ENCODE peak calls at places on chromosomes 3 and 15, in five cellular contexts. S is cardiac muscle cell, C is mesendoderm, G is endodermal cell, D is fibroblast of mammary gland. Q is an unnamed sample.

GRCh38 chr15:74611341-74611740 is 4.3 kb upstream of the CLK3 start:
- DNase-seq in S (no peak), C (no peak), G (no peak), D (no peak), Q (no peak)

GRCh38 chr3:41638381-41638780 is 323.5 kb downstream of the ULK4 start:
- DNase-seq in S (no peak), C (no peak), G (no peak), D (peak), Q (no peak)

GRCh38 chr15:100186960-100187359 is 154.8 kb downstream of the ADAMTS17 start:
- DNase-seq in S (no peak), C (no peak), G (no peak), D (no peak), Q (no peak)

GRCh38 chr3:43995078-43995928 is 246.4 kb upstream of the TOPAZ1 start:
- DNase-seq in S (peak), C (peak), G (peak), D (peak), Q (no peak)

GRCh38 chr3:150746791-150747590 is 16.0 kb downstream of the SIAH2 start:
- DNase-seq in S (no peak), C (no peak), G (no peak), D (no peak), Q (no peak)

GRCh38 chr3:156395961-156396700 is 158.8 kb downstream of the SSR3 start:
- DNase-seq in S (no peak), C (no peak), G (no peak), D (peak), Q (no peak)

GRCh38 chr3:12833226-12834161 is 7.9 kb downstream of the RPL32 start:
- DNase-seq in S (no peak), C (peak), G (peak), D (peak), Q (peak)

GRCh38 chr15:45307230-45307924 is 55.3 kb downstream of the SLC28A2 start:
- DNase-seq in S (peak), C (no peak), G (no peak), D (peak), Q (peak)

GRCh38 chr3:119911748-119912147 is 129.8 kb downstream of the NR1I2 start:
- DNase-seq in S (no peak), C (no peak), G (no peak), D (no peak), Q (no peak)

GRCh38 chr3:111531446-111531845 is 10.6 kb upstream of the CD96 start:
- DNase-seq in S (peak), C (no peak), G (no peak), D (peak), Q (no peak)

GRCh38 chr3:179969525-179969924 is 67.2 kb downstream of the PEX5L start:
- DNase-seq in S (no peak), C (no peak), G (no peak), D (peak), Q (peak)

GRCh38 chr3:196694941-196695848 is 16.9 kb downstream of the CEP19 start:
- DNase-seq in S (no peak), C (no peak), G (no peak), D (no peak), Q (no peak)

GRCh38 chr3:149839874-149840273 is 26.9 kb downstream of the RNF13 start:
- DNase-seq in S (no peak), C (no peak), G (no peak), D (no peak), Q (no peak)

GRCh38 chr15:32952062-32952461 is 234.3 kb downstream of the GREM1 start:
- DNase-seq in S (no peak), C (no peak), G (no peak), D (no peak), Q (no peak)

GRCh38 chr3:127167315-127168043 is 25.5 kb upstream of the PRR23E start:
- DNase-seq in S (no peak), C (no peak), G (peak), D (no peak), Q (no peak)

GRCh38 chr3:11711826-11712225 is 68.1 kb upstream of the VGLL4 start:
- DNase-seq in S (no peak), C (no peak), G (no peak), D (no peak), Q (no peak)
- H3K4me3 ChIP-seq in S (no peak), C (no peak), G (peak), D (no peak), Q (no peak)

GRCh38 chr3:48466386-48467109 is 20.0 kb downstream of the ATRIP start:
- DNase-seq in S (no peak), C (no peak), G (peak), D (no peak), Q (no peak)

GRCh38 chr3:48465531-48466378 is 19.2 kb downstream of the ATRIP start:
- DNase-seq in S (peak), C (peak), G (peak), D (peak), Q (peak)

GRCh38 chr3:48467473-48468267 is 21.1 kb downstream of the ATRIP start:
- DNase-seq in S (no peak), C (no peak), G (no peak), D (no peak), Q (no peak)

GRCh38 chr3:48468329-48468731 is 21.8 kb downstream of the ATRIP start:
- DNase-seq in S (no peak), C (no peak), G (no peak), D (no peak), Q (no peak)

DNA sequence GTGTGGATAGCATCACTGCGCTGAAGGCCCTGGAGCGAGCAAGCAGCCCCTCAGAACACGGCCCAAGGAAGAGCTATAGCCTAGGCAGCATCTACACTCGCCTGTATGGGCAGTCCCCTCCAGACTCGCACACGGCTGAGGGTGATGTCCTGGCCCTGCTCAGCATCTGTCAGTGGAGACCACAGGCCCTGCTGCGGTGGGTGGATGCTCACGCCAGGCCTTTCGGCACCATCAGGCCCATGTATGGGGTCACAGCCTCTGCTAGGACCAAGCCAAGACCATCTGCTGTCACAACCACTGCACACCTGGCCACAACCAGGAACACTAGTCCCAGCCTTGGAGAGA is 20.5 kb downstream of the ATRIP start:
- DNase-seq in S (no peak), C (no peak), G (peak), D (no peak), Q (no peak)
- H3K4me3 ChIP-seq in S (no peak), C (no peak), G (no peak), D (peak), Q (peak)

DNA sequence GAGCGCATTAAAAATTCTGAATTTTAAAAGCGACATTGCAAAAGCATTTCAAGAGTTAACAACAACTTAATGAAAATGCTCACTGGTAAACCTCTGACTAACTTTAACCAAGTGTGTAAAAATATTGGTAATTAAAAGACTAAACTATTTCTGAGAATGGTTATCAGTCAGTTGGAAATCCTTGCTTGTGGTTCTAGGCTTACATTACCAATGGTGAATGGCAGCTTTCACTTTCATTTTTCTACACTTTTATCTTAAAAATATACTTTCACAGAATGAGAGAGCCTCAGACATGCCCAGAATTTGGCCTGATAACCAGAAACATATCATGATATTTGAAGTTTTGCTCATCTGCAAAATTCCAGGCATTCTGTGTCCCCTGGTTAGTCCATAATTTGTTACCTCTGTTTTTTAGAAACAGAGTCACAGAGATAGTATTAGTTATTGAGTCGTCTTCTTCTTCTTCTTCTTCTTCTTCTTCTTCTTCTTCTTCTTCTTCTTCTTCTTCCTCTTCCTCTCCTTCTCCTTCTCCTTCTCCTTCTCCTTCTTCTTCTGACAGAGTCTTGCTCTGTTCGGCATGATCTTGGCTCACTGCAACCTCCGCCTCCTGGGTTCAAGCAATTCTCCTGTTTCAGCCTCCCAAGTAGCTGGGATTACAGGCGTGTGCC is 5.5 kb upstream of the RNF111 start:
- DNase-seq in S (no peak), C (no peak), G (no peak), D (no peak), Q (no peak)
- H3K4me3 ChIP-seq in S (no peak), C (no peak), G (no peak), D (no peak), Q (no peak)

GRCh38 chr15:90681056-90681455 is 36.1 kb upstream of the BLM start:
- DNase-seq in S (no peak), C (no peak), G (no peak), D (no peak), Q (no peak)
- H3K4me3 ChIP-seq in S (no peak), C (no peak), G (no peak), D (no peak), Q (no peak)

DNA sequence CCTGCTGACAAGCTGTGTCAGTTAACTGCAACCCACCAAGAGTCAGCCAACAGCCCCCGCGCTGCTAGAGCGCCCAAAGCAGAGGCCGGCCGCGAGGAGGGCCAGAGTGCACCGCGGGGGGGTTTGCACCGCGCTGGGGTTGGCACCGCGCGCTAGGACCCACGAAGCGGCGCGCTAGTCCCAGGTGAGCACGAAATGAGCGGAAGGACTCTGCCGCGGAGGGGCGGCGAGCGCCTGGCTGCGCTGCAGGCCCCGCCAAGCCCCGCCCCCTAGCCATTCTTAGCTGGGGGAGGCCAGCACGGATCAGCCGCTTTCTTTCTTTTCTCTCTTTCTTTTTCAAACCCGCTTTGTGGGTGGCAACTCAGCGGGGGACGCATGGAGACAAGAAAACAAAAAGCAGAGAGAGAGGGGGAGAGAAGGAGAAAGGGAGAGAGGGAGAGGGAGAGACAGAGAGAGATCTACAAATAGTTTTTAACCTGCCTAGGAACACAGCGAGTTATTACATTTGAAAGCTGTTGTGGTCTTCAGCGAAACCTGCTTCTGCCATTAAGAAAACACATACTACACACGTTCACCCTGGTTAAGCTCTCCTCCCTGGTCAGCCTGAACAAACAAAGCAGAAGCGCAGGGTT is 6.9 kb upstream of the FOXB1 start:
- DNase-seq in S (no peak), C (peak), G (peak), D (no peak), Q (no peak)
- H3K4me3 ChIP-seq in S (peak), C (no peak), G (peak), D (no peak), Q (no peak)

GRCh38 chr3:185659942-185660921 is 74.1 kb downstream of the SENP2 start:
- DNase-seq in S (peak), C (peak), G (peak), D (peak), Q (peak)
- H3K4me3 ChIP-seq in S (no peak), C (no peak), G (no peak), D (no peak), Q (no peak)

DNA sequence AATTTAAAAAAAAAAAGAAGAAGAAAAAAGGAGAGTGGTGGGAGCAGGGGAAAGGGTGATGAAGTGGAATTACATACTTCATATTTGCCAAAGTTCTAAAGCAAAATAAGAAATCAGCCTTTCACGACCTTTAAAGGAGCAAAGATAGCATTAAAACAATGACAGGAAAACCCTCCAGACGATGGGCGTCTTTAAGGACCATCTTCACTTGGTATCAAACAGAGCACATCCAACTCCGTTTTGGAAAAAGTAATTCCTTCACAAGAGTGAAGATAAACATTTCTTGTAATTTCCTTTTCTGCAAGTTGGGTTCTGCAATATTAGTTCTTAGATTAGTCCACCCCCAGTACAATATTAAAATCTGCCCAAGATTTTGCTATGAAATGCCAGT is 32.8 kb downstream of the FRMD4B start:
- DNase-seq in S (no peak), C (no peak), G (no peak), D (no peak), Q (no peak)
- H3K4me3 ChIP-seq in S (no peak), C (no peak), G (no peak), D (no peak), Q (no peak)

DNA sequence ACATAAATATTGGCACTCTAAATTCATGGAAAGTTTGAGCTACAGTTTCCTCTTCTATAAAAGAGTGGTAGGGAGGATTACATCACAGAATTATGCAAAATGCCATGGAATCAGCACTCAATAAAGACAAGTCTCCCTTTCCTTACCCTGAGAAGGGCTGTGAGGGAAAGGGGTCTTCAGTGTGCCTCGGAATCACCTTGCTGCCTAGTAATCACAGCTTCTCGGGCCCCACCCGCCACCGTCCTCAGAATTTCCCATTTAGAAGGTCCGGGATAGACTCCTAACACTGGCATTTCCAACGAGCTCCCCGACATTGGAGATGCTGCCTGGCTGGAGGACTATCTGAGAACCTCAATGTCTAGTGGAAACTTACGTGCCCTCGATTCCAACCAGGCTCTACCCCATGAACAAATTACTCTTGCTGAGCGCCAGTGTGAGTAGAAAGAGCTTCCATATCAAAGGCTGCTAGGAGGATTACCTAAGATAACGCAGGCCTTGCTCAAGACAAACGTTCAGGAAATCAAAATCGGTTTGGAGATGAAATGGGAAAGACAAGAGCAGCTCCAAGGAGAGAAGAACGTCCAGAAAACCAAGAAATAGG is 92.1 kb upstream of the CHD2 start:
- DNase-seq in S (peak), C (peak), G (peak), D (peak), Q (no peak)
- H3K4me3 ChIP-seq in S (no peak), C (no peak), G (peak), D (peak), Q (no peak)